ENCODE peak calls at places on chromosomes 11 and 22, in five cellular contexts. Z, O, U, H and X are unnamed samples.

GRCh38 chr22:30754971-30755759 is 60.5 kb downstream of the OSBP2 start:
- DNase-seq in Z (peak; percentile 55), O (no peak), U (peak; percentile 74), H (peak; percentile 54), X (peak; percentile 78)

GRCh38 chr11:128467610-128468041 is 119.7 kb downstream of the ETS1 start:
- DNase-seq in Z (no peak), O (no peak), U (no peak), H (peak; percentile 74), X (no peak)

GRCh38 chr11:74000307-74000630 is 8.6 kb downstream of the UCP3 start:
- DNase-seq in Z (no peak), O (no peak), U (no peak), H (no peak), X (no peak)

GRCh38 chr11:125626381-125626950 is 1.5 kb downstream of the CHEK1 start:
- DNase-seq in Z (no peak), O (peak; percentile 36), U (no peak), H (peak; percentile 79), X (no peak)

GRCh38 chr11:18749681-18750319 is 23.8 kb upstream of the IGSF22 start:
- DNase-seq in Z (no peak), O (no peak), U (peak; percentile 38), H (peak; percentile 25), X (no peak)

GRCh38 chr11:67700141-67700540 is 25.7 kb upstream of the ALDH3B2 start:
- DNase-seq in Z (no peak), O (no peak), U (no peak), H (no peak), X (no peak)

GRCh38 chr11:61728940-61729219 is 23.6 kb upstream of the MYRF start:
- DNase-seq in Z (no peak), O (no peak), U (no peak), H (no peak), X (no peak)

GRCh38 chr11:20087118-20087521 is 73.2 kb downstream of the DBX1 start:
- DNase-seq in Z (no peak), O (no peak), U (no peak), H (no peak), X (no peak)

GRCh38 chr11:122703541-122704272 is 48.2 kb downstream of the UBASH3B start:
- DNase-seq in Z (no peak), O (no peak), U (no peak), H (no peak), X (no peak)

GRCh38 chr11:128824199-128825049 is 42.7 kb downstream of the KCNJ1 start:
- DNase-seq in Z (no peak), O (no peak), U (no peak), H (no peak), X (no peak)

GRCh38 chr22:25880524-25880923 is 138.5 kb downstream of the MYO18B start:
- DNase-seq in Z (no peak), O (peak; percentile 11), U (no peak), H (peak; percentile 21), X (no peak)

GRCh38 chr11:62444271-62444833 is 25.5 kb downstream of the SCGB1A1 start:
- DNase-seq in Z (no peak), O (peak; percentile 16), U (peak; percentile 92), H (no peak), X (no peak)

GRCh38 chr11:20055312-20055711 is 105.0 kb downstream of the DBX1 start:
- DNase-seq in Z (no peak), O (no peak), U (peak; percentile 30), H (no peak), X (no peak)

GRCh38 chr11:3838504-3838903 is 2.3 kb downstream of the RHOG start:
- DNase-seq in Z (no peak), O (no peak), U (no peak), H (no peak), X (no peak)

GRCh38 chr11:92399702-92400101 is 175.1 kb downstream of the FAT3 start:
- DNase-seq in Z (no peak), O (no peak), U (no peak), H (no peak), X (no peak)

DNA sequence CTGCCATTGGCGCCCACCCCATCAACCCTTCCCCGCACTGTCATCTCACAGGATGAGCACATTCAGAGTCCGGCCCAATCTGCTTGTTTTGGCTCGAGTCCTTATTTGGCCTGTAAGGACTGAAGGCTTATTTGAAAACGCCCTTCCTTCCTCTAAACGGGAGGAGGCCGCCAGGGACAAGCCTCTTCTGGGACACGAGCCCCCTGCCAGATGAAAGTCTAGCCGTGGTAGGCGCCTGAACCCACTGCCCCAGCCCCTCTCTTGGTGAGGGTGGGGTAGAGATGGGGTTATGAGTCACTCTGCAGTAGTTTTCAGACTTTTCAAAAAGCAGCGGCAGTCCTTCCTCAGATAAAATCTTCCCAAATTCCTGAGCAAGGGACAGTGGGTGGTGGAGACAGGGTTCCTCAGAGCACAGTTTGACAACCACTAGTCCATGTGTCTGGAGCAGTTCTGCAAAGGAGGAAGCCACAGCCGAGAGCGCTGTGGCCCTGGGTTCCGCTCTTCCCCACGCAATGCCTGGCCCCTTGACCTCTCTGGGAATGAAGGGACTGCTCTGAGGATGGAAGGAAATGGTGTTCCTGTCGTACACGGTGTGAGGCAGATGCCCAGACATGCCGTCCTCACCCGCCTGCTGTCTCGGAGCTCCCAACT is 57.0 kb downstream of the MYH9 start:
- DNase-seq in Z (no peak), O (no peak), U (no peak), H (no peak), X (no peak)
- TF ChIP-seq FOXM1 in Z (no peak), O (no peak), U (no peak), H (no peak), X (no peak)

DNA sequence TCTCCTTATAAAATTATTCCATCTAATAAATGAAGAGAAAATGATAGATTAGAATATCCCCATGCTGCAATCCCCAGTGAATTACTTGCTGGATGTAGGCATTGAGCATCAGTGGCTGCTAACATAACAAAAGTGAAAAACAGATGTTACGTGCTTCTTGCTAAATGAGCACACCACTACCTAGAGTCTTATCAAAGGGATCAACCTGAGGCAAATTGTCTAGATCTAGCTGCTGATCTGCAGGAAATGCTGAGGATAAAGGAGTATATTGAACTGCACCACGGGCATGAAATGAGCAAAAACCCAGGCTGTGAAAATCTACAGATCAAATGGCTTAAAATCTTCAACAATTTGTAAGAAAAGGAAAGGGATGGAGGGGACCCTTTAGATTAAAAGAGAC is 45.3 kb upstream of the SCUBE2 start:
- DNase-seq in Z (no peak), O (no peak), U (no peak), H (no peak), X (no peak)
- TF ChIP-seq FOXM1 in Z (no peak), O (no peak), U (no peak), H (no peak), X (no peak)

GRCh38 chr11:13367115-13367514 is 89.5 kb downstream of the BMAL1 start:
- DNase-seq in Z (no peak), O (no peak), U (no peak), H (no peak), X (no peak)

GRCh38 chr11:13364388-13364787 is 86.8 kb downstream of the BMAL1 start:
- DNase-seq in Z (no peak), O (no peak), U (no peak), H (no peak), X (no peak)

GRCh38 chr11:13366266-13367026 is 88.9 kb downstream of the BMAL1 start:
- DNase-seq in Z (no peak), O (no peak), U (no peak), H (no peak), X (no peak)

GRCh38 chr11:13362596-13363109 is 85.1 kb downstream of the BMAL1 start:
- DNase-seq in Z (no peak), O (no peak), U (no peak), H (no peak), X (no peak)

DNA sequence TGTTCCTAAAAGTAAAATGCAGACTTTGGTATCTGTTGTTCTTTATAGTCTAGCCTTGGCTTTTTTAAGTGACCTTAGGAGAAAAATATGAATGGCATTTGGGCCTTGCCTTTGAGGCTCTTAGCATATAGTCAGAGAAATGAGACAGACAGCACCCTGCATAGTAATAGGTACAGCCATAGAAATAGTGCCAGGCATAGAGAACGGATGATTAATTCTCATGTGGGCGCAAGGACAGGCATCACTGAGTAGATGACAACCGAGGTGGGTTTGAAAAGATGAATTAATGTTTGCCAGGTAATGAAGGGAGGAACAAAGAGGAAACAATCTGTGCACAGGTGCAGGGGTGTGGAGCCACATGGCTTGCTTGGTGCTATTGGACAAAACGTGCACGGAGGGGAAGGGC is 90.5 kb downstream of the BMAL1 start:
- DNase-seq in Z (no peak), O (no peak), U (no peak), H (peak; percentile 9), X (no peak)
- TF ChIP-seq FOXM1 in Z (no peak), O (no peak), U (no peak), H (no peak), X (no peak)

GRCh38 chr22:37298748-37299495 is 16.6 kb downstream of the CYTH4 start:
- DNase-seq in Z (no peak), O (no peak), U (peak; percentile 48), H (no peak), X (no peak)

GRCh38 chr22:37302617-37303555 is 20.6 kb downstream of the CYTH4 start:
- DNase-seq in Z (no peak), O (no peak), U (no peak), H (no peak), X (no peak)

GRCh38 chr22:37301144-37301820 is 19.0 kb downstream of the CYTH4 start:
- DNase-seq in Z (no peak), O (no peak), U (no peak), H (no peak), X (no peak)

GRCh38 chr22:37300551-37301017 is 18.3 kb downstream of the CYTH4 start:
- DNase-seq in Z (no peak), O (no peak), U (no peak), H (no peak), X (no peak)

DNA sequence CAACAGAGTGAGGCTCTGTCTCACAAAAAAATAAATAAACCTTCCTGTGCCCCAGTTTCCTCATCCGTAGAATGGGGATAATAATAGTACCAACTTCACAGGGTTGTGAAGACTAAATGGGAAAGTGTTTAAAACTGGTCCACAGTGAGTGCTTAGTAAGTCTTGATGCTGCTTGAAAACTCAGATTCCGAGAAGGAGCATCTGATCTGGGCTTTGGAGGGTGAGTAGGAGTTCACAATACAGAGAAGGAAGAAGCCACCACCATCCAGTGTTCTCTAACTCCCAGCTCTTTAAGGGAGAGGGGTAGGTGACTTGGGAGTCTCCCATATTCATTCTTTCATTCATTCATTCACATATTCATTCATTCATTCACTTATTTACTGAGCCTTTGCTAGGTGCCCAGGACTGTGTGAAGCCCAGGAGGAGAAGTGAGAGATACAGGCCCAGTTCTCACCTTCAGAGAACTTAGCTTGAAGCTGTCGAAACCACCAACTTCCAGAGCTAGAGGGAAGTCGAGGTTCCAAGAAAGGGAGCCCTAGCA is 17.7 kb downstream of the CYTH4 start:
- DNase-seq in Z (no peak), O (no peak), U (no peak), H (no peak), X (no peak)
- TF ChIP-seq FOXM1 in Z (no peak), O (no peak), U (no peak), H (no peak), X (no peak)